ENCODE peak calls at places on chromosomes 4 and X, in seven cellular contexts. Q is hippocampal formation; N is HCEC 1CT; D is stimulated activated CD8-positive, alpha-beta memory T cell treated with anti-CD3 and anti-CD28 coated beads, Interleukin-2, amount 100 ng/mL, for 1 hour; R is substantia nigra; A is cardiac fibroblast; C is putamen. M is an unnamed sample.

GRCh38 chr4:17059192-17059634 is 160.8 kb upstream of the LDB2 start:
- DNase-seq in Q (no peak), N (no peak), D (no peak), R (no peak), A (no peak), C (no peak), M (no peak)

GRCh38 chr4:168631241-168632151 is 134.6 kb downstream of the PALLD start:
- DNase-seq in Q (no peak), N (peak), D (no peak), R (peak), A (peak), C (no peak), M (peak)

GRCh38 chr4:83504974-83505373 is 20.1 kb upstream of the ABRAXAS1 start:
- DNase-seq in Q (no peak), N (no peak), D (no peak), R (no peak), A (no peak), C (no peak), M (no peak)

GRCh38 chr4:39522068-39522467 is 5.2 kb downstream of the UGDH start:
- DNase-seq in Q (no peak), N (no peak), D (no peak), R (no peak), A (no peak), C (no peak), M (no peak)

GRCh38 chrX:13489451-13489850 is 80.0 kb upstream of the EGFL6 start:
- DNase-seq in Q (no peak), N (peak), D (no peak), R (no peak), A (peak), C (no peak), M (no peak)

GRCh38 chr4:39422247-39422646 is 15.5 kb downstream of the KLB start:
- DNase-seq in Q (no peak), N (no peak), D (no peak), R (no peak), A (no peak), C (no peak), M (no peak)

GRCh38 chr4:87067120-87067885 is 132.5 kb downstream of the AFF1 start:
- DNase-seq in Q (no peak), N (no peak), D (no peak), R (no peak), A (no peak), C (no peak), M (no peak)

GRCh38 chr4:6694177-6694901 is 661 bp downstream of the S100P start:
- DNase-seq in Q (no peak), N (no peak), D (no peak), R (no peak), A (no peak), C (no peak), M (no peak)

GRCh38 chrX:155962906-155963305 is 34.6 kb upstream of the IL9R start:
- DNase-seq in Q (no peak), N (no peak), D (no peak), R (no peak), A (no peak), C (no peak), M (no peak)

GRCh38 chr4:19971829-19972228 is 279.9 kb upstream of the SLIT2 start:
- DNase-seq in Q (no peak), N (peak), D (no peak), R (no peak), A (peak), C (no peak), M (no peak)

GRCh38 chrX:15269618-15270521 is at the start of gene ASB9:
- DNase-seq in Q (no peak), N (peak), D (no peak), R (peak), A (peak), C (peak), M (no peak)

GRCh38 chr4:80226091-80226490 is 28.8 kb downstream of the PRDM8 start:
- DNase-seq in Q (no peak), N (no peak), D (no peak), R (no peak), A (no peak), C (no peak), M (no peak)

GRCh38 chr4:182878633-182879495 is 38.3 kb downstream of the DCTD start:
- DNase-seq in Q (no peak), N (no peak), D (no peak), R (no peak), A (no peak), C (no peak), M (no peak)

GRCh38 chr4:52983563-52984303 is 121.6 kb downstream of the RASL11B start:
- DNase-seq in Q (no peak), N (peak), D (no peak), R (no peak), A (peak), C (peak), M (no peak)

GRCh38 chrX:145716226-145716625 is 101.4 kb upstream of the SLITRK2 start:
- DNase-seq in Q (no peak), N (no peak), D (no peak), R (no peak), A (no peak), C (no peak), M (no peak)

GRCh38 chr4:104022871-104023270 is 303.1 kb upstream of the TACR3 start:
- DNase-seq in Q (no peak), N (no peak), D (no peak), R (no peak), A (no peak), C (no peak), M (no peak)

GRCh38 chrX:42495139-42495538 is 282.8 kb downstream of the PPP1R2C start:
- DNase-seq in Q (no peak), N (no peak), D (no peak), R (no peak), A (no peak), C (no peak), M (no peak)

GRCh38 chr4:140252144-140252741 is 98.3 kb upstream of the MAML3 start:
- DNase-seq in Q (no peak), N (no peak), D (no peak), R (peak), A (no peak), C (peak), M (no peak)

GRCh38 chr4:38805530-38806145 is 1.0 kb upstream of the TLR1 start:
- DNase-seq in Q (peak), N (peak), D (no peak), R (peak), A (peak), C (peak), M (no peak)

GRCh38 chr4:75036046-75036445 is 103.1 kb downstream of the PARM1 start:
- DNase-seq in Q (no peak), N (no peak), D (no peak), R (no peak), A (no peak), C (no peak), M (no peak)

GRCh38 chr4:40750461-40751258 is 905 bp downstream of the NSUN7 start:
- DNase-seq in Q (no peak), N (no peak), D (no peak), R (no peak), A (peak), C (no peak), M (no peak)

GRCh38 chrX:94662665-94663064 is 988.7 kb downstream of the FAM133A start:
- DNase-seq in Q (no peak), N (no peak), D (no peak), R (no peak), A (no peak), C (no peak), M (no peak)

GRCh38 chr4:127668770-127669169 is 36.0 kb downstream of the INTU start:
- DNase-seq in Q (no peak), N (no peak), D (no peak), R (no peak), A (no peak), C (no peak), M (no peak)

GRCh38 chr4:172169871-172170270 is 356.7 kb downstream of the GALNTL6 start:
- DNase-seq in Q (no peak), N (no peak), D (no peak), R (no peak), A (no peak), C (no peak), M (no peak)

GRCh38 chr4:108586778-108587177 is 33.6 kb upstream of the RPL34 start:
- DNase-seq in Q (no peak), N (no peak), D (no peak), R (no peak), A (no peak), C (no peak), M (no peak)

GRCh38 chrX:47854474-47854873 is 17.8 kb downstream of the ZNF81 start:
- DNase-seq in Q (peak), N (no peak), D (no peak), R (peak), A (peak), C (peak), M (no peak)

M was measured in anterior cingulate cortex.